ENCODE peak calls at places on chromosomes 7 and 10, in four cellular contexts. Q is fibroblast of the aortic adventitia, O is AG08395, N is SHP77. Y is an unnamed sample.

GRCh38 chr7:108637049-108637621 is 67.5 kb downstream of the DNAJB9 start:
- DNase-seq in Q (no peak), O (no peak), N (no peak), Y (no peak)

GRCh38 chr7:155205368-155206285 is 92.1 kb upstream of the INSIG1 start:
- DNase-seq in Q (peak), O (peak), N (peak), Y (peak)

GRCh38 chr7:73851410-73852338 is 9.3 kb upstream of the TMEM270 start:
- DNase-seq in Q (peak), O (peak), N (no peak), Y (peak)

GRCh38 chr7:2116903-2117680 is 115.7 kb downstream of the MAD1L1 start:
- DNase-seq in Q (peak), O (peak), N (peak), Y (no peak)

GRCh38 chr7:141076377-141076776 is 2.5 kb downstream of the TMEM178B start:
- DNase-seq in Q (no peak), O (no peak), N (peak), Y (no peak)

GRCh38 chr10:44203535-44203934 is 181.4 kb downstream of the CXCL12 start:
- DNase-seq in Q (no peak), O (no peak), N (no peak), Y (no peak)

GRCh38 chr10:133388265-133388972 is 5.5 kb upstream of the MTG1 start:
- DNase-seq in Q (no peak), O (no peak), N (no peak), Y (no peak)

GRCh38 chr7:138854115-138854645 is 56.2 kb upstream of the ATP6V0A4 start:
- DNase-seq in Q (no peak), O (no peak), N (no peak), Y (no peak)

GRCh38 chr7:43208189-43208588 is 95.7 kb downstream of the HECW1 start:
- DNase-seq in Q (no peak), O (no peak), N (no peak), Y (no peak)

GRCh38 chr7:139730746-139731612 is 46.8 kb downstream of the HIPK2 start:
- DNase-seq in Q (peak), O (no peak), N (no peak), Y (no peak)

GRCh38 chr7:151894131-151895007 is 17.5 kb upstream of the PRKAG2 start:
- DNase-seq in Q (no peak), O (no peak), N (no peak), Y (no peak)

GRCh38 chr7:22251284-22251683 is 105.7 kb downstream of the RAPGEF5 start:
- DNase-seq in Q (no peak), O (no peak), N (no peak), Y (no peak)

GRCh38 chr10:43250625-43250924 is 16.3 kb downstream of the RASGEF1A start:
- DNase-seq in Q (no peak), O (no peak), N (no peak), Y (no peak)

GRCh38 chr7:129315916-129316315 is 91.1 kb downstream of the AHCYL2 start:
- DNase-seq in Q (peak), O (no peak), N (no peak), Y (no peak)

GRCh38 chr7:151317936-151318335 is 23.7 kb upstream of the NUB1 start:
- DNase-seq in Q (no peak), O (no peak), N (no peak), Y (no peak)

GRCh38 chr7:8436965-8437364 is 3.6 kb downstream of the NXPH1 start:
- DNase-seq in Q (no peak), O (no peak), N (no peak), Y (no peak)

GRCh38 chr10:46285966-46286620 is 704 bp upstream of the ANTXRL start:
- DNase-seq in Q (no peak), O (no peak), N (no peak), Y (no peak)